ENCODE peak calls at places on chromosomes 7 and 10, in nine cellular contexts. N is ovary; D is hepatocyte; Z is effector memory CD4-positive, alpha-beta T cell; P is stomach; T is psoas muscle; Y is fibroblast of lung; F is cardiac muscle cell; H is neuronal stem cell. R is an unnamed sample.
A peak's percentile ranks its signal among the peaks of the same experiment; 100 is the strongest.

GRCh38 chr10:36677170-36677768 is 448.1 kb upstream of the ANKRD30A start:
- DNase-seq in N (no peak), D (no peak), Z (no peak), P (no peak), T (no peak), Y (peak; percentile 64), F (no peak), H (no peak), R (no peak)

GRCh38 chr7:99392659-99393362 is 15.6 kb downstream of the PDAP1 start:
- DNase-seq in N (peak; percentile 81), D (peak; percentile 89), Z (peak; percentile 81), P (peak; percentile 81), T (peak; percentile 81), Y (peak; percentile 58), F (peak; percentile 91), H (peak; percentile 74), R (peak; percentile 60)

GRCh38 chr10:22340362-22341189 is 4.7 kb upstream of the SPAG6 start:
- DNase-seq in N (peak; percentile 82), D (peak; percentile 84), Z (peak; percentile 47), P (peak; percentile 57), T (peak; percentile 72), Y (peak; percentile 67), F (peak; percentile 80), H (peak; percentile 77), R (peak; percentile 91)

GRCh38 chr7:150850273-150850672 is 2.0 kb upstream of the AOC1 start:
- DNase-seq in N (no peak), D (no peak), Z (no peak), P (no peak), T (no peak), Y (no peak), F (no peak), H (no peak), R (no peak)

GRCh38 chr10:7111089-7111488 is 299.7 kb downstream of the SFMBT2 start:
- DNase-seq in N (no peak), D (no peak), Z (no peak), P (no peak), T (no peak), Y (no peak), F (no peak), H (no peak), R (no peak)

GRCh38 chr10:70558295-70558694 is 44.2 kb downstream of the PRF1 start:
- DNase-seq in N (no peak), D (no peak), Z (no peak), P (no peak), T (no peak), Y (no peak), F (no peak), H (no peak), R (no peak)

GRCh38 chr7:134365341-134366054 is 48.8 kb upstream of the SLC35B4 start:
- DNase-seq in N (no peak), D (peak; percentile 56), Z (no peak), P (no peak), T (no peak), Y (peak; percentile 60), F (no peak), H (no peak), R (no peak)

GRCh38 chr7:110827287-110827855 is 263.6 kb upstream of the LRRN3 start:
- DNase-seq in N (no peak), D (no peak), Z (no peak), P (no peak), T (no peak), Y (no peak), F (no peak), H (no peak), R (no peak)

GRCh38 chr7:98097042-98097645 is 9.5 kb upstream of the LMTK2 start:
- DNase-seq in N (no peak), D (no peak), Z (no peak), P (no peak), T (no peak), Y (no peak), F (no peak), H (no peak), R (no peak)

GRCh38 chr10:90407116-90407515 is 450.7 kb downstream of the HTR7 start:
- DNase-seq in N (no peak), D (no peak), Z (no peak), P (no peak), T (no peak), Y (peak; percentile 83), F (no peak), H (no peak), R (no peak)

GRCh38 chr7:157484411-157485081 is 147.7 kb downstream of the DNAJB6 start:
- DNase-seq in N (no peak), D (no peak), Z (no peak), P (peak; percentile 21), T (no peak), Y (no peak), F (no peak), H (no peak), R (no peak)

GRCh38 chr7:139860090-139860773 is 31.2 kb downstream of the TBXAS1 start:
- DNase-seq in N (no peak), D (no peak), Z (no peak), P (no peak), T (peak; percentile 29), Y (no peak), F (no peak), H (no peak), R (no peak)

GRCh38 chr7:1144269-1144771 is 15.7 kb downstream of the ZFAND2A start:
- DNase-seq in N (no peak), D (no peak), Z (no peak), P (peak; percentile 75), T (no peak), Y (peak; percentile 20), F (no peak), H (no peak), R (peak; percentile 49)

GRCh38 chr7:158324397-158325360 is 262.9 kb downstream of the PTPRN2 start:
- DNase-seq in N (no peak), D (no peak), Z (no peak), P (no peak), T (no peak), Y (no peak), F (no peak), H (no peak), R (no peak)

GRCh38 chr10:74022941-74023629 is 25.2 kb downstream of the VCL start:
- DNase-seq in N (no peak), D (no peak), Z (no peak), P (no peak), T (no peak), Y (no peak), F (no peak), H (no peak), R (no peak)

GRCh38 chr7:135333946-135334345 is 100.3 kb downstream of the STRA8 start:
- DNase-seq in N (no peak), D (no peak), Z (no peak), P (no peak), T (no peak), Y (no peak), F (no peak), H (no peak), R (no peak)

GRCh38 chr10:114335614-114336013 is 68.7 kb downstream of the AFAP1L2 start:
- DNase-seq in N (no peak), D (no peak), Z (no peak), P (no peak), T (no peak), Y (no peak), F (no peak), H (no peak), R (no peak)
- H3K4me1 ChIP-seq in N (peaks cover 9% of the 10 kb centered on the region), D (no peaks in the 10 kb centered on the region), Z (no peaks in the 10 kb centered on the region), P (peaks cover 14% of the 10 kb centered on the region), T (peaks cover 12% of the 10 kb centered on the region), Y (no peaks in the 10 kb centered on the region), F (no peaks in the 10 kb centered on the region), H (peaks cover 12% of the 10 kb centered on the region), R (peaks cover 16% of the 10 kb centered on the region)

GRCh38 chr10:63434866-63435854 is 30.6 kb downstream of the JMJD1C start:
- DNase-seq in N (no peak), D (no peak), Z (no peak), P (no peak), T (no peak), Y (peak; percentile 20), F (no peak), H (no peak), R (no peak)

GRCh38 chr10:63438506-63439498 is 27.0 kb downstream of the JMJD1C start:
- DNase-seq in N (no peak), D (peak; percentile 25), Z (no peak), P (no peak), T (no peak), Y (peak; percentile 56), F (peak; percentile 24), H (no peak), R (no peak)

GRCh38 chr10:63437334-63437949 is 28.3 kb downstream of the JMJD1C start:
- DNase-seq in N (no peak), D (peak; percentile 9), Z (no peak), P (no peak), T (no peak), Y (peak; percentile 71), F (no peak), H (no peak), R (no peak)

GRCh38 chr10:63439607-63440006 is 26.2 kb downstream of the JMJD1C start:
- DNase-seq in N (no peak), D (no peak), Z (no peak), P (no peak), T (no peak), Y (no peak), F (no peak), H (no peak), R (no peak)

GRCh38 chr10:63436225-63436624 is 29.6 kb downstream of the JMJD1C start:
- DNase-seq in N (no peak), D (no peak), Z (no peak), P (no peak), T (no peak), Y (no peak), F (no peak), H (no peak), R (no peak)
- H3K4me1 ChIP-seq in N (peaks cover 9% of the 10 kb centered on the region), D (peaks cover 9% of the 10 kb centered on the region), Z (no peaks in the 10 kb centered on the region), P (peaks cover 77% of the 10 kb centered on the region), T (peaks cover 67% of the 10 kb centered on the region), Y (no peaks in the 10 kb centered on the region), F (peaks cover 40% of the 10 kb centered on the region), H (peaks cover 4% of the 10 kb centered on the region), R (no peaks in the 10 kb centered on the region)

GRCh38 chr7:5665106-5666025 is 116.1 kb downstream of the RNF216 start:
- DNase-seq in N (peak; percentile 73), D (peak; percentile 85), Z (peak; percentile 25), P (peak; percentile 70), T (peak; percentile 57), Y (peak; percentile 57), F (peak; percentile 84), H (peak; percentile 84), R (peak; percentile 96)
- H3K4me1 ChIP-seq in N (no peaks in the 10 kb centered on the region), D (peaks cover 7% of the 10 kb centered on the region), Z (peaks cover 16% of the 10 kb centered on the region), P (peaks cover 50% of the 10 kb centered on the region), T (peaks cover 12% of the 10 kb centered on the region), Y (no peaks in the 10 kb centered on the region), F (peaks cover 11% of the 10 kb centered on the region), H (peaks cover 7% of the 10 kb centered on the region), R (peaks cover 23% of the 10 kb centered on the region)

DNA sequence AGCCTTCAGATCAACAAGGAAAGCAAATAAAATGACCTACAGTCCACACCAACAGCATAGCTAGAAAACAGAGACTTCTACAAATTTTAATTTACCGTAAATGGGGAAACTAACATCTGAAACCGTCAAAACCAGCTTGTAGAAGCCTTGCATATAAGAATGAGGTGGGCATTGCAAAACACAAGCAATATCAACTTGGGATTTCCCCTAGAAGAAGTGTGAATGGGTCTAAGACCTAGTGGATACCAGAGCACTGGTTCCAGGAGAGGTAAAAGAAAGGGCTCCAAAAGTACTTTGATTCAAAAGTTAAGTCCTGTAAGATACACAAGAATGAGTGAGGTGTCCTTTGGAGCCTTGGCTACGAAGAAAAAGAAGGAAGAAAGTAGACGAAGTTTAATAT is 18.7 kb downstream of the RTKN2 start:
- DNase-seq in N (no peak), D (no peak), Z (no peak), P (no peak), T (no peak), Y (no peak), F (no peak), H (no peak), R (no peak)
- H3K4me1 ChIP-seq in N (no peaks in the 10 kb centered on the region), D (no peaks in the 10 kb centered on the region), Z (peaks cover 2% of the 10 kb centered on the region), P (peaks cover 6% of the 10 kb centered on the region), T (no peaks in the 10 kb centered on the region), Y (peaks cover 2% of the 10 kb centered on the region), F (no peaks in the 10 kb centered on the region), H (peaks cover 2% of the 10 kb centered on the region), R (no peaks in the 10 kb centered on the region)

GRCh38 chr10:113129117-113129516 is 179.1 kb downstream of the TCF7L2 start:
- DNase-seq in N (no peak), D (no peak), Z (no peak), P (no peak), T (no peak), Y (no peak), F (peak; percentile 33), H (no peak), R (no peak)
- H3K4me1 ChIP-seq in N (peaks cover 18% of the 10 kb centered on the region), D (peaks cover 24% of the 10 kb centered on the region), Z (no peaks in the 10 kb centered on the region), P (peaks cover 57% of the 10 kb centered on the region), T (peaks cover 4% of the 10 kb centered on the region), Y (peaks cover 12% of the 10 kb centered on the region), F (peaks cover 53% of the 10 kb centered on the region), H (peaks cover 42% of the 10 kb centered on the region), R (peaks cover 26% of the 10 kb centered on the region)

R was measured in SJCRH30.